ENCODE peak calls at places on chromosome 12, in seven cellular contexts. One of them, this sample, is unnamed.

GRCh38 chr12:8681129-8681902 is 16.5 kb upstream of the RIMKLB start:
- DNase-seq in CD4-positive, CD25-positive, alpha-beta regulatory T cell: no peak
- DNase-seq in fibroblast of the aortic adventitia: peak
- DNase-seq in activated naive CD4-positive, alpha-beta T cell: no peak
- DNase-seq in GM03348: no peak
- DNase-seq in CD8-positive, alpha-beta T cell: no peak
- DNase-seq in ACHN: no peak
- DNase-seq in this sample: no peak

GRCh38 chr12:124018526-124018925 is 45.5 kb downstream of the ZNF664 start:
- DNase-seq in CD4-positive, CD25-positive, alpha-beta regulatory T cell: no peak
- DNase-seq in fibroblast of the aortic adventitia: no peak
- DNase-seq in activated naive CD4-positive, alpha-beta T cell: no peak
- DNase-seq in GM03348: no peak
- DNase-seq in CD8-positive, alpha-beta T cell: no peak
- DNase-seq in ACHN: no peak
- DNase-seq in this sample: no peak

GRCh38 chr12:77299910-77300772 is 234.8 kb upstream of the E2F7 start:
- DNase-seq in CD4-positive, CD25-positive, alpha-beta regulatory T cell: no peak
- DNase-seq in fibroblast of the aortic adventitia: peak
- DNase-seq in activated naive CD4-positive, alpha-beta T cell: no peak
- DNase-seq in GM03348: peak
- DNase-seq in CD8-positive, alpha-beta T cell: no peak
- DNase-seq in ACHN: peak
- DNase-seq in this sample: no peak

GRCh38 chr12:106646472-106646871 is 63.7 kb downstream of the RFX4 start:
- DNase-seq in CD4-positive, CD25-positive, alpha-beta regulatory T cell: no peak
- DNase-seq in fibroblast of the aortic adventitia: no peak
- DNase-seq in activated naive CD4-positive, alpha-beta T cell: no peak
- DNase-seq in GM03348: no peak
- DNase-seq in CD8-positive, alpha-beta T cell: no peak
- DNase-seq in ACHN: no peak
- DNase-seq in this sample: no peak

GRCh38 chr12:60394680-60395079 is 798.9 kb downstream of the SLC16A7 start:
- DNase-seq in CD4-positive, CD25-positive, alpha-beta regulatory T cell: no peak
- DNase-seq in fibroblast of the aortic adventitia: peak
- DNase-seq in activated naive CD4-positive, alpha-beta T cell: no peak
- DNase-seq in GM03348: peak
- DNase-seq in CD8-positive, alpha-beta T cell: no peak
- DNase-seq in ACHN: no peak
- DNase-seq in this sample: no peak

GRCh38 chr12:11729008-11729407 is 79.5 kb downstream of the ETV6 start:
- DNase-seq in CD4-positive, CD25-positive, alpha-beta regulatory T cell: peak
- DNase-seq in fibroblast of the aortic adventitia: no peak
- DNase-seq in activated naive CD4-positive, alpha-beta T cell: no peak
- DNase-seq in GM03348: no peak
- DNase-seq in CD8-positive, alpha-beta T cell: no peak
- DNase-seq in ACHN: no peak
- DNase-seq in this sample: no peak

GRCh38 chr12:95997911-95998510 is 1.9 kb upstream of the HAL start:
- DNase-seq in CD4-positive, CD25-positive, alpha-beta regulatory T cell: peak
- DNase-seq in fibroblast of the aortic adventitia: no peak
- DNase-seq in activated naive CD4-positive, alpha-beta T cell: no peak
- DNase-seq in GM03348: no peak
- DNase-seq in CD8-positive, alpha-beta T cell: no peak
- DNase-seq in ACHN: no peak
- DNase-seq in this sample: no peak

GRCh38 chr12:4270670-4271432 is 2.7 kb upstream of the CCND2 start:
- DNase-seq in CD4-positive, CD25-positive, alpha-beta regulatory T cell: peak
- DNase-seq in fibroblast of the aortic adventitia: no peak
- DNase-seq in activated naive CD4-positive, alpha-beta T cell: no peak
- DNase-seq in GM03348: no peak
- DNase-seq in CD8-positive, alpha-beta T cell: peak
- DNase-seq in ACHN: peak
- DNase-seq in this sample: peak

GRCh38 chr12:131939007-131939406 is 9.9 kb downstream of the PUS1 start:
- DNase-seq in CD4-positive, CD25-positive, alpha-beta regulatory T cell: no peak
- DNase-seq in fibroblast of the aortic adventitia: no peak
- DNase-seq in activated naive CD4-positive, alpha-beta T cell: no peak
- DNase-seq in GM03348: no peak
- DNase-seq in CD8-positive, alpha-beta T cell: no peak
- DNase-seq in ACHN: no peak
- DNase-seq in this sample: no peak

GRCh38 chr12:10234562-10234961 is 21.9 kb downstream of the GABARAPL1 start:
- DNase-seq in CD4-positive, CD25-positive, alpha-beta regulatory T cell: no peak
- DNase-seq in fibroblast of the aortic adventitia: no peak
- DNase-seq in activated naive CD4-positive, alpha-beta T cell: no peak
- DNase-seq in GM03348: no peak
- DNase-seq in CD8-positive, alpha-beta T cell: no peak
- DNase-seq in ACHN: no peak
- DNase-seq in this sample: no peak

GRCh38 chr12:52097045-52097666 is 17.7 kb downstream of the SMIM41 start:
- DNase-seq in CD4-positive, CD25-positive, alpha-beta regulatory T cell: peak
- DNase-seq in fibroblast of the aortic adventitia: no peak
- DNase-seq in activated naive CD4-positive, alpha-beta T cell: no peak
- DNase-seq in GM03348: no peak
- DNase-seq in CD8-positive, alpha-beta T cell: no peak
- DNase-seq in ACHN: no peak
- DNase-seq in this sample: no peak

GRCh38 chr12:15323530-15323929 is 1.2 kb downstream of the PTPRO start:
- DNase-seq in CD4-positive, CD25-positive, alpha-beta regulatory T cell: no peak
- DNase-seq in fibroblast of the aortic adventitia: no peak
- DNase-seq in activated naive CD4-positive, alpha-beta T cell: no peak
- DNase-seq in GM03348: no peak
- DNase-seq in CD8-positive, alpha-beta T cell: no peak
- DNase-seq in ACHN: peak
- DNase-seq in this sample: no peak

GRCh38 chr12:124952295-124952694 is 36.6 kb downstream of the DHX37 start:
- DNase-seq in CD4-positive, CD25-positive, alpha-beta regulatory T cell: no peak
- DNase-seq in fibroblast of the aortic adventitia: no peak
- DNase-seq in activated naive CD4-positive, alpha-beta T cell: no peak
- DNase-seq in GM03348: no peak
- DNase-seq in CD8-positive, alpha-beta T cell: no peak
- DNase-seq in ACHN: no peak
- DNase-seq in this sample: no peak

GRCh38 chr12:12630850-12631249 is 19.2 kb downstream of the CREBL2 start:
- DNase-seq in CD4-positive, CD25-positive, alpha-beta regulatory T cell: no peak
- DNase-seq in fibroblast of the aortic adventitia: no peak
- DNase-seq in activated naive CD4-positive, alpha-beta T cell: no peak
- DNase-seq in GM03348: no peak
- DNase-seq in CD8-positive, alpha-beta T cell: no peak
- DNase-seq in ACHN: no peak
- DNase-seq in this sample: no peak

GRCh38 chr12:98146043-98146442 is 369.3 kb upstream of the TMPO start:
- DNase-seq in CD4-positive, CD25-positive, alpha-beta regulatory T cell: no peak
- DNase-seq in fibroblast of the aortic adventitia: no peak
- DNase-seq in activated naive CD4-positive, alpha-beta T cell: no peak
- DNase-seq in GM03348: no peak
- DNase-seq in CD8-positive, alpha-beta T cell: no peak
- DNase-seq in ACHN: no peak
- DNase-seq in this sample: no peak

GRCh38 chr12:114512351-114512750 is 106.4 kb upstream of the TBX5 start:
- DNase-seq in CD4-positive, CD25-positive, alpha-beta regulatory T cell: no peak
- DNase-seq in fibroblast of the aortic adventitia: no peak
- DNase-seq in activated naive CD4-positive, alpha-beta T cell: no peak
- DNase-seq in GM03348: no peak
- DNase-seq in CD8-positive, alpha-beta T cell: no peak
- DNase-seq in ACHN: no peak
- DNase-seq in this sample: no peak

GRCh38 chr12:123250471-123251383 is 17.5 kb downstream of the MTRFR start:
- DNase-seq in CD4-positive, CD25-positive, alpha-beta regulatory T cell: no peak
- DNase-seq in fibroblast of the aortic adventitia: no peak
- DNase-seq in activated naive CD4-positive, alpha-beta T cell: no peak
- DNase-seq in GM03348: no peak
- DNase-seq in CD8-positive, alpha-beta T cell: no peak
- DNase-seq in ACHN: peak
- DNase-seq in this sample: no peak

GRCh38 chr12:89768586-89769482 is 60.2 kb upstream of the ATP2B1 start:
- DNase-seq in CD4-positive, CD25-positive, alpha-beta regulatory T cell: peak
- DNase-seq in fibroblast of the aortic adventitia: peak
- DNase-seq in activated naive CD4-positive, alpha-beta T cell: no peak
- DNase-seq in GM03348: peak
- DNase-seq in CD8-positive, alpha-beta T cell: no peak
- DNase-seq in ACHN: peak
- DNase-seq in this sample: no peak

GRCh38 chr12:31526158-31526546 is 64.8 kb downstream of the DENND5B start:
- DNase-seq in CD4-positive, CD25-positive, alpha-beta regulatory T cell: no peak
- DNase-seq in fibroblast of the aortic adventitia: no peak
- DNase-seq in activated naive CD4-positive, alpha-beta T cell: no peak
- DNase-seq in GM03348: no peak
- DNase-seq in CD8-positive, alpha-beta T cell: no peak
- DNase-seq in ACHN: no peak
- DNase-seq in this sample: no peak

GRCh38 chr12:80121661-80122060 is 22.3 kb downstream of the OTOGL start:
- DNase-seq in CD4-positive, CD25-positive, alpha-beta regulatory T cell: no peak
- DNase-seq in fibroblast of the aortic adventitia: peak
- DNase-seq in activated naive CD4-positive, alpha-beta T cell: no peak
- DNase-seq in GM03348: no peak
- DNase-seq in CD8-positive, alpha-beta T cell: no peak
- DNase-seq in ACHN: no peak
- DNase-seq in this sample: no peak

GRCh38 chr12:54933381-54933780 is 51.2 kb downstream of the TESPA1 start:
- DNase-seq in CD4-positive, CD25-positive, alpha-beta regulatory T cell: peak
- DNase-seq in fibroblast of the aortic adventitia: peak
- DNase-seq in activated naive CD4-positive, alpha-beta T cell: no peak
- DNase-seq in GM03348: no peak
- DNase-seq in CD8-positive, alpha-beta T cell: no peak
- DNase-seq in ACHN: no peak
- DNase-seq in this sample: no peak

GRCh38 chr12:89179983-89180382 is 172.3 kb downstream of the DUSP6 start:
- DNase-seq in CD4-positive, CD25-positive, alpha-beta regulatory T cell: no peak
- DNase-seq in fibroblast of the aortic adventitia: peak
- DNase-seq in activated naive CD4-positive, alpha-beta T cell: no peak
- DNase-seq in GM03348: peak
- DNase-seq in CD8-positive, alpha-beta T cell: no peak
- DNase-seq in ACHN: no peak
- DNase-seq in this sample: no peak

GRCh38 chr12:12686925-12687324 is 9.1 kb downstream of the GPR19 start:
- DNase-seq in CD4-positive, CD25-positive, alpha-beta regulatory T cell: no peak
- DNase-seq in fibroblast of the aortic adventitia: peak
- DNase-seq in activated naive CD4-positive, alpha-beta T cell: no peak
- DNase-seq in GM03348: peak
- DNase-seq in CD8-positive, alpha-beta T cell: no peak
- DNase-seq in ACHN: no peak
- DNase-seq in this sample: no peak

GRCh38 chr12:26831959-26832816 is 806 bp downstream of the ITPR2 start:
- DNase-seq in CD4-positive, CD25-positive, alpha-beta regulatory T cell: peak
- DNase-seq in fibroblast of the aortic adventitia: peak
- DNase-seq in activated naive CD4-positive, alpha-beta T cell: peak
- DNase-seq in GM03348: peak
- DNase-seq in CD8-positive, alpha-beta T cell: peak
- DNase-seq in ACHN: peak
- DNase-seq in this sample: peak

GRCh38 chr12:50059440-50060119 is 2.2 kb downstream of the ASIC1 start:
- DNase-seq in CD4-positive, CD25-positive, alpha-beta regulatory T cell: peak
- DNase-seq in fibroblast of the aortic adventitia: no peak
- DNase-seq in activated naive CD4-positive, alpha-beta T cell: no peak
- DNase-seq in GM03348: no peak
- DNase-seq in CD8-positive, alpha-beta T cell: peak
- DNase-seq in ACHN: no peak
- DNase-seq in this sample: no peak

GRCh38 chr12:118326971-118327370 is 45.7 kb downstream of the TAOK3 start:
- DNase-seq in CD4-positive, CD25-positive, alpha-beta regulatory T cell: no peak
- DNase-seq in fibroblast of the aortic adventitia: peak
- DNase-seq in activated naive CD4-positive, alpha-beta T cell: no peak
- DNase-seq in GM03348: peak
- DNase-seq in CD8-positive, alpha-beta T cell: no peak
- DNase-seq in ACHN: no peak
- DNase-seq in this sample: no peak

GRCh38 chr12:130147875-130148596 is 14.2 kb upstream of the FZD10 start:
- DNase-seq in CD4-positive, CD25-positive, alpha-beta regulatory T cell: no peak
- DNase-seq in fibroblast of the aortic adventitia: no peak
- DNase-seq in activated naive CD4-positive, alpha-beta T cell: no peak
- DNase-seq in GM03348: no peak
- DNase-seq in CD8-positive, alpha-beta T cell: no peak
- DNase-seq in ACHN: no peak
- DNase-seq in this sample: no peak

GRCh38 chr12:40078201-40078730 is 27.6 kb downstream of the SLC2A13 start:
- DNase-seq in CD4-positive, CD25-positive, alpha-beta regulatory T cell: no peak
- DNase-seq in fibroblast of the aortic adventitia: no peak
- DNase-seq in activated naive CD4-positive, alpha-beta T cell: no peak
- DNase-seq in GM03348: no peak
- DNase-seq in CD8-positive, alpha-beta T cell: no peak
- DNase-seq in ACHN: no peak
- DNase-seq in this sample: no peak

GRCh38 chr12:67716817-67717216 is 68.3 kb downstream of the DYRK2 start:
- DNase-seq in CD4-positive, CD25-positive, alpha-beta regulatory T cell: no peak
- DNase-seq in fibroblast of the aortic adventitia: peak
- DNase-seq in activated naive CD4-positive, alpha-beta T cell: no peak
- DNase-seq in GM03348: peak
- DNase-seq in CD8-positive, alpha-beta T cell: no peak
- DNase-seq in ACHN: peak
- DNase-seq in this sample: no peak

GRCh38 chr12:131002271-131002670 is 48.6 kb downstream of the ADGRD1 start:
- DNase-seq in CD4-positive, CD25-positive, alpha-beta regulatory T cell: no peak
- DNase-seq in fibroblast of the aortic adventitia: no peak
- DNase-seq in activated naive CD4-positive, alpha-beta T cell: no peak
- DNase-seq in GM03348: no peak
- DNase-seq in CD8-positive, alpha-beta T cell: no peak
- DNase-seq in ACHN: no peak
- DNase-seq in this sample: no peak

GRCh38 chr12:52258335-52258901 is 16.0 kb upstream of the KRT86 start:
- DNase-seq in CD4-positive, CD25-positive, alpha-beta regulatory T cell: no peak
- DNase-seq in fibroblast of the aortic adventitia: no peak
- DNase-seq in activated naive CD4-positive, alpha-beta T cell: no peak
- DNase-seq in GM03348: peak
- DNase-seq in CD8-positive, alpha-beta T cell: no peak
- DNase-seq in ACHN: no peak
- DNase-seq in this sample: peak

This sample was measured in neuronal stem cell.